ENCODE peak calls at places on chromosomes 7 and 10, in seven cellular contexts. One of them, this sample, is unnamed.
A peak's percentile ranks its signal among the peaks of the same experiment; 100 is the strongest.

GRCh38 chr10:47047577-47048532 is 136.6 kb downstream of the PTPN20 start:
- DNase-seq in uterus: peak; percentile 59
- DNase-seq in PC-3: peak; percentile 74
- DNase-seq in Karpas-422: peak; percentile 83
- DNase-seq in cardiac muscle cell: peak; percentile 88
- DNase-seq in ovary: no peak
- DNase-seq in hepatocyte: peak; percentile 86
- DNase-seq in this sample: peak; percentile 56

GRCh38 chr10:15120523-15120922 is 23.4 kb downstream of the RPP38 start:
- DNase-seq in uterus: no peak
- DNase-seq in cardiac muscle cell: peak; percentile 77
- DNase-seq in ovary: no peak
- DNase-seq in Karpas-422: no peak
- DNase-seq in hepatocyte: no peak
- DNase-seq in PC-3: peak; percentile 71
- DNase-seq in this sample: peak; percentile 3

GRCh38 chr7:4168556-4168955 is 513.5 kb upstream of the FOXK1 start:
- DNase-seq in Karpas-422: no peak
- DNase-seq in hepatocyte: no peak
- DNase-seq in PC-3: no peak
- DNase-seq in cardiac muscle cell: no peak
- DNase-seq in uterus: no peak
- DNase-seq in ovary: no peak
- DNase-seq in this sample: no peak

GRCh38 chr7:51785171-51785570 is 468.6 kb upstream of the COBL start:
- DNase-seq in cardiac muscle cell: no peak
- DNase-seq in ovary: no peak
- DNase-seq in hepatocyte: peak; percentile 16
- DNase-seq in uterus: no peak
- DNase-seq in Karpas-422: no peak
- DNase-seq in PC-3: no peak
- DNase-seq in this sample: no peak

GRCh38 chr7:2923291-2923781 is 79.2 kb upstream of the GNA12 start:
- DNase-seq in uterus: no peak
- DNase-seq in ovary: no peak
- DNase-seq in PC-3: no peak
- DNase-seq in hepatocyte: no peak
- DNase-seq in Karpas-422: no peak
- DNase-seq in cardiac muscle cell: no peak
- DNase-seq in this sample: no peak

GRCh38 chr10:115049318-115049717 is 43.8 kb upstream of the ATRNL1 start:
- DNase-seq in uterus: no peak
- DNase-seq in hepatocyte: no peak
- DNase-seq in ovary: no peak
- DNase-seq in Karpas-422: no peak
- DNase-seq in PC-3: no peak
- DNase-seq in cardiac muscle cell: no peak
- DNase-seq in this sample: no peak

GRCh38 chr7:121504478-121504877 is 108.4 kb upstream of the FAM3C start:
- DNase-seq in Karpas-422: no peak
- DNase-seq in cardiac muscle cell: peak; percentile 88
- DNase-seq in PC-3: peak; percentile 76
- DNase-seq in ovary: no peak
- DNase-seq in hepatocyte: peak; percentile 81
- DNase-seq in uterus: peak; percentile 47
- DNase-seq in this sample: peak; percentile 72

GRCh38 chr7:127487381-127487780 is 94.9 kb upstream of the ZNF800 start:
- DNase-seq in Karpas-422: no peak
- DNase-seq in ovary: no peak
- DNase-seq in cardiac muscle cell: no peak
- DNase-seq in PC-3: no peak
- DNase-seq in uterus: no peak
- DNase-seq in hepatocyte: no peak
- DNase-seq in this sample: no peak

GRCh38 chr7:56091591-56091990 is 1.2 kb downstream of the PHKG1 start:
- DNase-seq in hepatocyte: no peak
- DNase-seq in uterus: no peak
- DNase-seq in cardiac muscle cell: peak; percentile 8
- DNase-seq in PC-3: no peak
- DNase-seq in Karpas-422: no peak
- DNase-seq in ovary: no peak
- DNase-seq in this sample: no peak

GRCh38 chr7:55774327-55775050 is 88.1 kb downstream of the SEPTIN14 start:
- DNase-seq in ovary: no peak
- DNase-seq in Karpas-422: no peak
- DNase-seq in PC-3: peak; percentile 13
- DNase-seq in hepatocyte: no peak
- DNase-seq in uterus: no peak
- DNase-seq in cardiac muscle cell: no peak
- DNase-seq in this sample: no peak

GRCh38 chr7:152363798-152364197 is 72.0 kb downstream of the KMT2C start:
- DNase-seq in Karpas-422: no peak
- DNase-seq in cardiac muscle cell: no peak
- DNase-seq in ovary: no peak
- DNase-seq in PC-3: no peak
- DNase-seq in hepatocyte: no peak
- DNase-seq in uterus: no peak
- DNase-seq in this sample: no peak

GRCh38 chr10:21369697-21370096 is 155.8 kb downstream of the SKIDA1 start:
- DNase-seq in hepatocyte: no peak
- DNase-seq in PC-3: no peak
- DNase-seq in ovary: no peak
- DNase-seq in uterus: no peak
- DNase-seq in cardiac muscle cell: peak; percentile 77
- DNase-seq in Karpas-422: no peak
- DNase-seq in this sample: no peak

GRCh38 chr10:88902328-88902789 is 22.3 kb downstream of the STAMBPL1 start:
- DNase-seq in cardiac muscle cell: no peak
- DNase-seq in Karpas-422: peak; percentile 39
- DNase-seq in ovary: no peak
- DNase-seq in uterus: no peak
- DNase-seq in hepatocyte: no peak
- DNase-seq in PC-3: no peak
- DNase-seq in this sample: no peak
- H3K4me1 ChIP-seq in cardiac muscle cell: peaks cover 6% of the 10 kb centered on the region
- H3K4me1 ChIP-seq in Karpas-422: peaks cover 41% of the 10 kb centered on the region
- H3K4me1 ChIP-seq in ovary: peaks cover 6% of the 10 kb centered on the region
- H3K4me1 ChIP-seq in uterus: no peaks in the 10 kb centered on the region
- H3K4me1 ChIP-seq in hepatocyte: peaks cover 24% of the 10 kb centered on the region
- H3K4me1 ChIP-seq in PC-3: no peaks in the 10 kb centered on the region
- H3K4me1 ChIP-seq in this sample: peaks cover 47% of the 10 kb centered on the region

DNA sequence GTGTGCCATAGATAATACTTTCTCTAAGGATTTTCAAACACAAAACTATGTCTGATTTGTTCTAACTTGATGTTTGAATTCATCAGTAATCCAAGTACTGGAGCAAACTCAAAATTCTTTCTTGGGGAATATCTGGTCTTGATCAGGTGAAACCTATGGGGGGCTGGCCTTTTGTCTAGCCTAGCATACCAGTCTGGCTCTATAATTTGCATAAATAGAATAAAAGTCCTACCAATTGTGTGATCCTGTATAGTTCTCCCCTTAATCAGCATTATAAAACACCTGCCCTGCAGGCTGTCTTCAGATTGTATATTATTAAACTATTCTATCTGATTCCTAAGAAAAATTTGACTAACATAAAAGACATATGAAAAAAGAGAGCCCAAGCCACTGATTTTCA is 233.8 kb upstream of the LRRN3 start:
- DNase-seq in PC-3: no peak
- DNase-seq in ovary: no peak
- DNase-seq in uterus: no peak
- DNase-seq in cardiac muscle cell: no peak
- DNase-seq in hepatocyte: no peak
- DNase-seq in Karpas-422: no peak
- DNase-seq in this sample: no peak
- H3K27ac ChIP-seq in PC-3: no peak overlapping the region
- H3K27ac ChIP-seq in ovary: no peak overlapping the region
- H3K27ac ChIP-seq in uterus: no peak overlapping the region
- H3K27ac ChIP-seq in cardiac muscle cell: no peak overlapping the region
- H3K27ac ChIP-seq in hepatocyte: no peak overlapping the region
- H3K27ac ChIP-seq in Karpas-422: no peak overlapping the region
- H3K27ac ChIP-seq in this sample: no peak overlapping the region

GRCh38 chr10:92757066-92757716 is 67.4 kb downstream of the HHEX start:
- DNase-seq in ovary: peak; percentile 28
- DNase-seq in uterus: peak; percentile 86
- DNase-seq in hepatocyte: peak; percentile 42
- DNase-seq in cardiac muscle cell: peak; percentile 96
- DNase-seq in PC-3: peak; percentile 55
- DNase-seq in Karpas-422: peak; percentile 92
- DNase-seq in this sample: peak; percentile 76
- H3K4me3 ChIP-seq in ovary: no peak overlapping the region
- H3K4me3 ChIP-seq in uterus: no peak overlapping the region
- H3K4me3 ChIP-seq in hepatocyte: no peak overlapping the region
- H3K4me3 ChIP-seq in cardiac muscle cell: no peak overlapping the region
- H3K4me3 ChIP-seq in PC-3: no peak overlapping the region
- H3K4me3 ChIP-seq in Karpas-422: peak overlapping the region; percentile 63
- H3K4me3 ChIP-seq in this sample: no peak overlapping the region

GRCh38 chr7:90692947-90693346 is 96.8 kb downstream of the CDK14 start:
- DNase-seq in ovary: no peak
- DNase-seq in Karpas-422: no peak
- DNase-seq in PC-3: no peak
- DNase-seq in uterus: no peak
- DNase-seq in hepatocyte: no peak
- DNase-seq in cardiac muscle cell: no peak
- DNase-seq in this sample: no peak

GRCh38 chr7:90689256-90689655 is 93.1 kb downstream of the CDK14 start:
- DNase-seq in uterus: no peak
- DNase-seq in cardiac muscle cell: no peak
- DNase-seq in ovary: no peak
- DNase-seq in hepatocyte: no peak
- DNase-seq in Karpas-422: peak; percentile 49
- DNase-seq in PC-3: no peak
- DNase-seq in this sample: no peak

GRCh38 chr7:90688826-90689225 is 92.7 kb downstream of the CDK14 start:
- DNase-seq in ovary: no peak
- DNase-seq in PC-3: no peak
- DNase-seq in hepatocyte: no peak
- DNase-seq in cardiac muscle cell: no peak
- DNase-seq in Karpas-422: no peak
- DNase-seq in uterus: no peak
- DNase-seq in this sample: no peak

GRCh38 chr7:90692396-90692795 is 96.3 kb downstream of the CDK14 start:
- DNase-seq in Karpas-422: no peak
- DNase-seq in cardiac muscle cell: peak; percentile 18
- DNase-seq in uterus: no peak
- DNase-seq in ovary: no peak
- DNase-seq in PC-3: no peak
- DNase-seq in hepatocyte: no peak
- DNase-seq in this sample: no peak

GRCh38 chr7:90690159-90690858 is 94.2 kb downstream of the CDK14 start:
- DNase-seq in ovary: no peak
- DNase-seq in hepatocyte: no peak
- DNase-seq in Karpas-422: peak; percentile 83
- DNase-seq in cardiac muscle cell: no peak
- DNase-seq in uterus: no peak
- DNase-seq in PC-3: no peak
- DNase-seq in this sample: no peak
- H3K4me1 ChIP-seq in ovary: no peaks in the 10 kb centered on the region
- H3K4me1 ChIP-seq in hepatocyte: peaks cover 9% of the 10 kb centered on the region
- H3K4me1 ChIP-seq in Karpas-422: peaks cover 73% of the 10 kb centered on the region
- H3K4me1 ChIP-seq in cardiac muscle cell: peaks cover 9% of the 10 kb centered on the region
- H3K4me1 ChIP-seq in uterus: no peaks in the 10 kb centered on the region
- H3K4me1 ChIP-seq in PC-3: peaks cover 12% of the 10 kb centered on the region
- H3K4me1 ChIP-seq in this sample: peaks cover 10% of the 10 kb centered on the region

GRCh38 chr10:104589431-104589830 is 51.7 kb upstream of the SORCS3 start:
- DNase-seq in hepatocyte: no peak
- DNase-seq in cardiac muscle cell: peak; percentile 5
- DNase-seq in ovary: no peak
- DNase-seq in Karpas-422: no peak
- DNase-seq in PC-3: no peak
- DNase-seq in uterus: no peak
- DNase-seq in this sample: no peak
- H3K27ac ChIP-seq in hepatocyte: no peak overlapping the region
- H3K27ac ChIP-seq in cardiac muscle cell: no peak overlapping the region
- H3K27ac ChIP-seq in ovary: no peak overlapping the region
- H3K27ac ChIP-seq in Karpas-422: no peak overlapping the region
- H3K27ac ChIP-seq in PC-3: no peak overlapping the region
- H3K27ac ChIP-seq in uterus: no peak overlapping the region
- H3K27ac ChIP-seq in this sample: no peak overlapping the region

DNA sequence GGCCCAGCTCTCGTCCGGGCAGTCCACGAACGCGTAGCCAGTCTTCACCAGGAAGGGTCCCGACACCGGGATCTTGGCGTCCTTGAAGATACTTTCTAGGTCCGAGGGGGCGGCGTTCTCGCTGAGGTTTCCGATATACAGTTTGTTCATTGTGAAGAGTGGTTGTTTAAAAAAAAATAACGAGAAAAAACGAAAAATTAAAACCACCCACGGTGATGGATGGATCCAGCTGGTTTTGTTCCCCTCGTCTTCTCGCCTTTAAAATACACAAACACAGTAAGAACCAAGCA is 385 bp downstream of the IGF2BP3 start:
- DNase-seq in uterus: no peak
- DNase-seq in hepatocyte: no peak
- DNase-seq in cardiac muscle cell: no peak
- DNase-seq in Karpas-422: no peak
- DNase-seq in PC-3: no peak
- DNase-seq in ovary: no peak
- DNase-seq in this sample: no peak
- H3K4me3 ChIP-seq in uterus: peak overlapping the region; percentile 31
- H3K4me3 ChIP-seq in hepatocyte: peak overlapping the region; percentile 69
- H3K4me3 ChIP-seq in cardiac muscle cell: peak overlapping the region; percentile 72
- H3K4me3 ChIP-seq in Karpas-422: peak overlapping the region; percentile 91
- H3K4me3 ChIP-seq in PC-3: peak overlapping the region; percentile 73
- H3K4me3 ChIP-seq in ovary: peak overlapping the region; percentile 23
- H3K4me3 ChIP-seq in this sample: peak overlapping the region; percentile 78

DNA sequence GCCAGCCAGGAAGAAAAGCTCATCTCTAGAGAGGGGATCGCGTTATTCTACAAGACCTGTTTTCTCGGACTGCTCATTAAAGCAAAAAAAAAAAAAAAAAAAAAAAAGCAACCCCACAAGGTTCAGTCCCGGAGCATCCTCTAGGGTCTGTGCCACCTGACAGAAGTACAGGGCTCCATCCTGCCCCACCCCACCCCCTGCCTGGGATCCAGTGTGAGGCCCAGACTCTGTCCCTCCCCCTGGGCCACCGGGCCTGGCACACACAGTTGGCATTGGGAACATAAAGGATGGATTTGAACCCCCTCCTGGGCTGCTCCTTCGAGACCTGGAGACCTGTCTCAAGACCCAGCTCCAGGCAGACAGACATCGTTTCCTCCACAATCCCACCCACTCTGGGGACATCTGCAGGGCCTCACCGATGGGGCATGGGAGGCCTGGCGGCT is 685 bp downstream of the ORAI2 start:
- DNase-seq in hepatocyte: no peak
- DNase-seq in Karpas-422: peak; percentile 46
- DNase-seq in uterus: no peak
- DNase-seq in cardiac muscle cell: peak; percentile 50
- DNase-seq in ovary: peak; percentile 33
- DNase-seq in PC-3: peak; percentile 9
- DNase-seq in this sample: no peak
- H3K4me1 ChIP-seq in hepatocyte: peaks cover 6% of the 10 kb centered on the region
- H3K4me1 ChIP-seq in Karpas-422: peaks cover 27% of the 10 kb centered on the region
- H3K4me1 ChIP-seq in uterus: no peaks in the 10 kb centered on the region
- H3K4me1 ChIP-seq in cardiac muscle cell: peaks cover 4% of the 10 kb centered on the region
- H3K4me1 ChIP-seq in ovary: peaks cover 5% of the 10 kb centered on the region
- H3K4me1 ChIP-seq in PC-3: peaks cover 15% of the 10 kb centered on the region
- H3K4me1 ChIP-seq in this sample: peaks cover 16% of the 10 kb centered on the region

GRCh38 chr10:95031659-95032058 is 37.6 kb downstream of the CYP2C8 start:
- DNase-seq in PC-3: no peak
- DNase-seq in uterus: no peak
- DNase-seq in hepatocyte: no peak
- DNase-seq in cardiac muscle cell: no peak
- DNase-seq in ovary: no peak
- DNase-seq in Karpas-422: no peak
- DNase-seq in this sample: no peak
- H3K27ac ChIP-seq in PC-3: no peak overlapping the region
- H3K27ac ChIP-seq in uterus: no peak overlapping the region
- H3K27ac ChIP-seq in hepatocyte: no peak overlapping the region
- H3K27ac ChIP-seq in cardiac muscle cell: no peak overlapping the region
- H3K27ac ChIP-seq in ovary: no peak overlapping the region
- H3K27ac ChIP-seq in Karpas-422: no peak overlapping the region
- H3K27ac ChIP-seq in this sample: no peak overlapping the region

This sample was measured in SJSA1.